ENCODE peak calls at places on chromosomes 7 and 10, in seven cellular contexts. I is MM.1S; H is K562; V is heart left ventricle; P is esophagus squamous epithelium; Q is body of pancreas; J is effector memory CD4-positive, alpha-beta T cell. A is an unnamed sample.

GRCh38 chr7:36784991-36785940 is 61.0 kb upstream of the AOAH start:
- DNase-seq in I (no peak), V (peak; percentile 68), Q (peak; percentile 35), P (no peak), J (peak; percentile 58), H (no peak), A (peak; percentile 93)

GRCh38 chr10:131774618-131775443 is 126.0 kb upstream of the PPP2R2D start:
- DNase-seq in Q (no peak), I (no peak), J (no peak), V (no peak), H (no peak), P (no peak), A (no peak)

GRCh38 chr10:5502903-5503835 is 3.8 kb upstream of the CALML5 start:
- DNase-seq in I (no peak), V (no peak), P (no peak), J (no peak), H (no peak), Q (peak; percentile 93), A (no peak)

GRCh38 chr10:96678725-96679124 is 41.6 kb downstream of the PIK3AP1 start:
- DNase-seq in P (no peak), J (no peak), H (no peak), V (no peak), Q (no peak), I (no peak), A (no peak)

GRCh38 chr7:95607477-95608010 is 11.2 kb upstream of the PDK4 start:
- DNase-seq in Q (no peak), V (no peak), I (no peak), H (no peak), P (no peak), J (no peak), A (no peak)

GRCh38 chr7:48938539-48938938 is 14.2 kb downstream of the CDC14C start:
- DNase-seq in Q (no peak), I (no peak), H (no peak), J (no peak), V (peak; percentile 34), P (no peak), A (no peak)

GRCh38 chr10:13827418-13827817 is 240.7 kb downstream of the PRPF18 start:
- DNase-seq in J (no peak), P (no peak), H (no peak), Q (no peak), I (no peak), V (no peak), A (no peak)

GRCh38 chr7:152366662-152367061 is 69.1 kb downstream of the KMT2C start:
- DNase-seq in P (no peak), J (no peak), Q (no peak), H (no peak), V (peak; percentile 30), I (no peak), A (no peak)

GRCh38 chr7:36690514-36691187 is 33.6 kb downstream of the AOAH start:
- DNase-seq in V (no peak), H (no peak), P (no peak), Q (no peak), I (peak; percentile 72), J (no peak), A (no peak)

GRCh38 chr10:30963994-30964930 is 67.4 kb downstream of the ZNF438 start:
- DNase-seq in V (no peak), P (no peak), I (no peak), Q (no peak), H (no peak), J (no peak), A (no peak)

GRCh38 chr7:10973942-10974716 is 457 bp downstream of the PHF14 start:
- DNase-seq in P (no peak), I (no peak), H (peak; percentile 42), J (no peak), V (peak; percentile 40), Q (peak; percentile 26), A (no peak)

GRCh38 chr10:59372543-59372942 is 10.2 kb upstream of the FAM13C start:
- DNase-seq in J (no peak), V (no peak), Q (no peak), I (no peak), P (no peak), H (no peak), A (no peak)

GRCh38 chr7:130435455-130435854 is 5.4 kb downstream of the CEP41 start:
- DNase-seq in J (no peak), V (no peak), H (no peak), Q (no peak), I (no peak), P (no peak), A (no peak)

GRCh38 chr7:130440527-130441365 is at the start of gene CEP41:
- DNase-seq in Q (peak; percentile 98), P (peak; percentile 78), J (peak; percentile 84), I (peak; percentile 99), H (peak; percentile 98), V (peak; percentile 99), A (peak; percentile 87)

GRCh38 chr7:130432886-130433285 is 7.9 kb downstream of the CEP41 start:
- DNase-seq in P (no peak), J (no peak), Q (no peak), V (no peak), H (no peak), I (no peak), A (no peak)

GRCh38 chr7:130433336-130433735 is 7.5 kb downstream of the CEP41 start:
- DNase-seq in Q (no peak), H (no peak), J (no peak), V (no peak), I (no peak), P (no peak), A (no peak)

DNA sequence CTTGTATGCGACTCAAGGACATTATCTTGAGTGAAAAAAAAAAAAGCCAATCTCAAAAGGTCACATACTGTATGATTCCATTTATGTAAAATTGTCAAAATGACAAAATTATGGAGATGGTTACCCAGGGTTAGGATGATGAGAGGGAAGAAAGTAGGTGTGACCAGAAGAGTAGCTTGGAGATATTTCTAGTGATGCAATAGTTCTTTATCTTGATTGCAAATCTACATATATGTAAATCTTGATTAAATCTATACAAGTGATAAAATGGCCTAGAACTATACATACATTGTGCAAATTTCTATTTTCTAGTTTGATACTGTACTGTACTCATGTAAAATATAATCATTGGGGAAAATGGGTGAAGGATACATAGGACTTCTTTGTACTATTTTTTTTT is 4.6 kb downstream of the CEP41 start:
- DNase-seq in H (no peak), J (no peak), V (no peak), Q (no peak), I (no peak), P (no peak), A (no peak)
- H3K4me1 ChIP-seq in H (peaks cover 7% of the 10 kb centered on the region), J (peaks cover 9% of the 10 kb centered on the region), V (peaks cover 20% of the 10 kb centered on the region), Q (peaks cover 8% of the 10 kb centered on the region), I (no peaks in the 10 kb centered on the region), P (peaks cover 28% of the 10 kb centered on the region), A (peaks cover 33% of the 10 kb centered on the region)

DNA sequence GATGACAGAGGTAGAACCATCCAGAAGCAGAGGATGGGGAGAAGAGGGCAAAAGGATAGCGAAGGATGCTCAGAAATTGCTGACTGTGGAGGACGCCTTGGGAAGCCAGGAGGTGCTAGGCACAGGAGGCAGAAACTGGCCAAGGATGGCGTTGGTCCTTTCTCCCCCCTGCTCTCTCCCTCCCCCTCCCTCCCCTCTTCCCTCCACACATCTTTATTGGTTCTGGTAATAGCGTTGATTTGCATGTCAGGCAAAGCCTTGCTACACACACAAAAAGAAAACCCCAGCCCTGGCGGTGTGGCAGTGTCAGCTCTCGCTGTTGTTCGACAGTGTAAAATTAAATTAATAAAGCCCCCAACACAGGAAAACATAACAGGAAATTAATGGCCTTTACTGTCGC is 47.2 kb downstream of the PAX2 start:
- DNase-seq in H (no peak), V (no peak), Q (no peak), P (no peak), J (no peak), I (no peak), A (no peak)
- H3K27ac ChIP-seq in H (no peak overlapping the region), V (no peak overlapping the region), Q (no peak overlapping the region), P (no peak overlapping the region), J (no peak overlapping the region), I (no peak overlapping the region), A (no peak overlapping the region)

DNA sequence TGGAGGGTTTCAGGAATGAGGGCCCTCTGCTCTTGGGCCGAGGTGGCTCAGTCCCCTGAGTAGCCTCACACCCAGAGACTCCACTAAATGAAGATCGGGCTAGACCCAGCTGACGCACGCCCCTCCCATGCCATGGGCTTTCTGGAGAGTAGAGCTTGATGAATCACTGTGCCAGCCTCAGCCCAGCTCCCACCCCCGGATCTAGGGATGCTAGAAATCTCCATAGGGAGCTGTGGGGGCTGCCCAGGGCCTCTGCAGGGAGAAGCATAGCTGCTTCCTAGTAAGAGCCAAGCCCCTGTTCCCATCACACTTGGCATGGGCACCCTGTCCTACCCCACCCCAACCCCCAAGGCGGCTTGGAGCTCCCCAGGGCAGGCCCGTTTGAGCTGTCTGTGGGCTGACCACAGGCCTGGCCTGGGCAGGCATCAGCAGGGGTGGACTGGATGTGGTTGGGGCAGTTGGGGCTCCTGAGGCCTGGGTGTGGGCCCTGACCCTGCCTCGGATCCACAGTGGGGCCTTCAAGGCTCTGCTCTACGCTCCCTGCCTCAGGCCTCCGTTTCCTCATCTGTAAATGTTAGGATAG is 121.2 kb downstream of the ZMIZ1 start:
- DNase-seq in V (no peak), J (no peak), P (no peak), I (no peak), Q (no peak), H (no peak), A (no peak)
- H3K4me1 ChIP-seq in V (peaks cover 95% of the 10 kb centered on the region), J (no peaks in the 10 kb centered on the region), P (peaks cover 92% of the 10 kb centered on the region), I (no peaks in the 10 kb centered on the region), Q (peaks cover 46% of the 10 kb centered on the region), H (peaks cover 54% of the 10 kb centered on the region), A (peaks cover 1% of the 10 kb centered on the region)

GRCh38 chr7:2411049-2411448 is 7.6 kb downstream of the CHST12 start:
- DNase-seq in I (no peak), J (no peak), H (no peak), P (no peak), Q (no peak), V (no peak), A (no peak)
- H3K27ac ChIP-seq in I (no peak overlapping the region), J (no peak overlapping the region), H (no peak overlapping the region), P (no peak overlapping the region), Q (no peak overlapping the region), V (no peak overlapping the region), A (no peak overlapping the region)

GRCh38 chr10:28558923-28559508 is 26.1 kb downstream of the WAC start:
- DNase-seq in H (no peak), J (no peak), V (no peak), Q (no peak), P (no peak), I (no peak), A (no peak)
- H3K4me1 ChIP-seq in H (no peaks in the 10 kb centered on the region), J (peaks cover 12% of the 10 kb centered on the region), V (peaks cover 64% of the 10 kb centered on the region), Q (peaks cover 41% of the 10 kb centered on the region), P (peaks cover 65% of the 10 kb centered on the region), I (no peaks in the 10 kb centered on the region), A (peaks cover 52% of the 10 kb centered on the region)

GRCh38 chr7:101596898-101597297 is 32.2 kb downstream of the MYL10 start:
- DNase-seq in P (no peak), Q (no peak), I (no peak), J (no peak), V (no peak), H (no peak), A (no peak)

GRCh38 chr7:101593556-101593955 is 35.5 kb downstream of the MYL10 start:
- DNase-seq in I (no peak), H (no peak), P (no peak), J (no peak), Q (no peak), V (no peak), A (no peak)

GRCh38 chr7:101595246-101595645 is 33.9 kb downstream of the MYL10 start:
- DNase-seq in P (no peak), I (no peak), Q (no peak), H (no peak), J (no peak), V (no peak), A (no peak)

GRCh38 chr7:101595766-101596537 is 33.1 kb downstream of the MYL10 start:
- DNase-seq in P (no peak), I (no peak), H (no peak), J (no peak), Q (no peak), V (no peak), A (no peak)

GRCh38 chr7:101594790-101595189 is 34.3 kb downstream of the MYL10 start:
- DNase-seq in H (no peak), I (no peak), J (no peak), V (no peak), Q (no peak), P (no peak), A (no peak)
- H3K27ac ChIP-seq in H (no peak overlapping the region), I (no peak overlapping the region), J (no peak overlapping the region), V (no peak overlapping the region), Q (no peak overlapping the region), P (no peak overlapping the region), A (no peak overlapping the region)

A was measured in CD8-positive, alpha-beta memory T cell.